ENCODE peak calls at places on chromosome X, in seven cellular contexts. H is lung, I is AG09309, Q is A549, R is fibroblast of lung, S is PC-3, C is upper lobe of left lung. A is an unnamed sample.
A peak's percentile ranks its signal among the peaks of the same experiment; 100 is the strongest.

GRCh38 chrX:136822337-136823095 is 41.8 kb upstream of the ARHGEF6 start:
- DNase-seq in H (no peak), I (no peak), Q (no peak), R (peak; percentile 26), S (peak; percentile 16), C (no peak), A (peak; percentile 91)

GRCh38 chrX:136766785-136767103 is 14.0 kb downstream of the ARHGEF6 start:
- DNase-seq in H (no peak), I (no peak), Q (no peak), R (no peak), S (no peak), C (no peak), A (no peak)

GRCh38 chrX:17377795-17378194 is 2.8 kb downstream of the NHS start:
- DNase-seq in H (no peak), I (no peak), Q (no peak), R (no peak), S (no peak), C (no peak), A (no peak)

GRCh38 chrX:20681691-20682090 is 415.0 kb upstream of the RPS6KA3 start:
- DNase-seq in H (no peak), I (no peak), Q (no peak), R (no peak), S (no peak), C (no peak), A (no peak)

GRCh38 chrX:136608295-136608933 is 39.5 kb upstream of the CD40LG start:
- DNase-seq in H (no peak), I (no peak), Q (no peak), R (peak; percentile 11), S (peak; percentile 57), C (no peak), A (peak; percentile 20)

GRCh38 chrX:40094900-40095587 is 2.7 kb downstream of the BCOR start:
- DNase-seq in H (no peak), I (no peak), Q (no peak), R (no peak), S (peak; percentile 32), C (no peak), A (peak; percentile 45)

GRCh38 chrX:41105005-41105404 is 19.8 kb downstream of the USP9X start:
- DNase-seq in H (no peak), I (no peak), Q (no peak), R (no peak), S (no peak), C (no peak), A (no peak)

GRCh38 chrX:74286950-74287349 is 17.0 kb upstream of the ZCCHC13 start:
- DNase-seq in H (no peak), I (peak; percentile 16), Q (no peak), R (peak; percentile 80), S (peak; percentile 74), C (no peak), A (peak; percentile 42)

GRCh38 chrX:22399793-22400192 is 127.1 kb downstream of the CBLL2 start:
- DNase-seq in H (no peak), I (no peak), Q (no peak), R (peak; percentile 38), S (peak; percentile 33), C (no peak), A (no peak)

GRCh38 chrX:134374294-134374693 is 85.7 kb upstream of the HPRT1 start:
- DNase-seq in H (no peak), I (no peak), Q (no peak), R (no peak), S (peak; percentile 36), C (no peak), A (peak; percentile 14)

GRCh38 chrX:40182615-40183014 is 84.9 kb upstream of the BCOR start:
- DNase-seq in H (no peak), I (no peak), Q (no peak), R (no peak), S (no peak), C (no peak), A (no peak)

GRCh38 chrX:76172325-76172887 is 456 bp upstream of the PBDC1 start:
- DNase-seq in H (no peak), I (no peak), Q (no peak), R (no peak), S (no peak), C (no peak), A (no peak)

GRCh38 chrX:53729756-53730155 is 43.2 kb upstream of the HUWE1 start:
- DNase-seq in H (no peak), I (no peak), Q (no peak), R (no peak), S (no peak), C (no peak), A (peak; percentile 12)

GRCh38 chrX:144896323-144896722 is 351.0 kb upstream of the SPANXN1 start:
- DNase-seq in H (no peak), I (no peak), Q (no peak), R (no peak), S (peak; percentile 30), C (no peak), A (peak; percentile 9)

GRCh38 chrX:29397506-29397905 is 810.3 kb downstream of the IL1RAPL1 start:
- DNase-seq in H (no peak), I (no peak), Q (no peak), R (peak; percentile 49), S (no peak), C (no peak), A (peak; percentile 36)

GRCh38 chrX:129585691-129586090 is 45.6 kb downstream of the OCRL start:
- DNase-seq in H (no peak), I (no peak), Q (no peak), R (peak; percentile 21), S (no peak), C (no peak), A (peak; percentile 60)

GRCh38 chrX:11138498-11139390 is 27.6 kb downstream of the HCCS start:
- DNase-seq in H (no peak), I (no peak), Q (no peak), R (no peak), S (no peak), C (peak; percentile 63), A (no peak)

GRCh38 chrX:48904626-48905025 is 6.8 kb downstream of the SLC35A2 start:
- DNase-seq in H (no peak), I (no peak), Q (no peak), R (no peak), S (no peak), C (no peak), A (no peak)

GRCh38 chrX:154729439-154729838 is 21.4 kb downstream of the GAB3 start:
- DNase-seq in H (no peak), I (no peak), Q (no peak), R (no peak), S (no peak), C (no peak), A (no peak)

GRCh38 chrX:76014321-76014720 is 158.5 kb upstream of the PBDC1 start:
- DNase-seq in H (no peak), I (no peak), Q (no peak), R (no peak), S (no peak), C (no peak), A (no peak)

GRCh38 chrX:123846598-123847038 is 13.2 kb upstream of the XIAP start:
- DNase-seq in H (no peak), I (peak; percentile 70), Q (no peak), R (peak; percentile 61), S (peak; percentile 80), C (no peak), A (peak; percentile 93)

GRCh38 chrX:134246282-134246681 is 9.3 kb downstream of the CCDC160 start:
- DNase-seq in H (no peak), I (no peak), Q (no peak), R (peak; percentile 48), S (peak; percentile 34), C (no peak), A (no peak)

DNA sequence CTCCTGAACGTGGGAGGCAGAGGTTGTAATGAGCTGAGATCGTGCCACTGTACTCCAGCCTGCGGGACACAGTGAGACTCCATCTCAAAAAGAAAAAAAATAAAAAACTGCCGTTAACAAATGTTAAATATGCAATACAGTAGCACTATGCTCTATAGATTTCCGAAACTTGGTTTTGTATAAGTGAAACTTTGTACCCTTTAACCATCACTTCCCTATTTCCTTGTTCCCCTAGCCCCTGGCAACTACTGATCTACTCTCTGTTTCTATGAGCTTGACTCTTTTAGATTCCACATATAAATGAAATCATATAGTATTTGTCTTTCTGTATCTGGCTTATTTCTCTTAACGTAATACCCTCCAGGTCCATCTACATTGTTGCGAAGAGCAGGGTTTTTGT is 74.1 kb downstream of the TAB3 start:
- DNase-seq in H (no peak), I (no peak), Q (no peak), R (no peak), S (no peak), C (no peak), A (no peak)
- H3K4me3 ChIP-seq in H (no peak overlapping the region), I (no peak overlapping the region), Q (no peak overlapping the region), R (no peak overlapping the region), S (no peak overlapping the region), C (no peak overlapping the region), A (no peak overlapping the region)

GRCh38 chrX:115989686-115990085 is 180.9 kb upstream of the AGTR2 start:
- DNase-seq in H (no peak), I (no peak), Q (no peak), R (no peak), S (no peak), C (no peak), A (no peak)
- H3K4me3 ChIP-seq in H (no peak overlapping the region), I (no peak overlapping the region), Q (no peak overlapping the region), R (no peak overlapping the region), S (no peak overlapping the region), C (no peak overlapping the region), A (no peak overlapping the region)

GRCh38 chrX:103175944-103176753 is 38.8 kb upstream of the BEX4 start:
- DNase-seq in H (peak; percentile 51), I (no peak), Q (peak; percentile 37), R (peak; percentile 51), S (peak; percentile 76), C (no peak), A (peak; percentile 43)
- H3K4me3 ChIP-seq in H (no peak overlapping the region), I (peak overlapping the region; percentile 25), Q (peak overlapping the region; percentile 34), R (peak overlapping the region; percentile 34), S (peak overlapping the region; percentile 66), C (no peak overlapping the region), A (no peak overlapping the region)

GRCh38 chrX:25012433-25012735 is 3.4 kb downstream of the ARX start:
- DNase-seq in H (no peak), I (no peak), Q (no peak), R (no peak), S (no peak), C (peak; percentile 53), A (no peak)
- H3K4me3 ChIP-seq in H (no peak overlapping the region), I (no peak overlapping the region), Q (peak overlapping the region; percentile 74), R (no peak overlapping the region), S (no peak overlapping the region), C (no peak overlapping the region), A (no peak overlapping the region)

GRCh38 chrX:25001808-25002657 is 13.7 kb downstream of the ARX start:
- DNase-seq in H (no peak), I (no peak), Q (no peak), R (no peak), S (no peak), C (peak; percentile 46), A (no peak)

GRCh38 chrX:25002658-25003015 is 13.1 kb downstream of the ARX start:
- DNase-seq in H (no peak), I (no peak), Q (no peak), R (no peak), S (no peak), C (no peak), A (no peak)

GRCh38 chrX:25004485-25005032 is 11.2 kb downstream of the ARX start:
- DNase-seq in H (no peak), I (no peak), Q (no peak), R (no peak), S (no peak), C (peak; percentile 63), A (no peak)

GRCh38 chrX:25004040-25004439 is 11.7 kb downstream of the ARX start:
- DNase-seq in H (no peak), I (no peak), Q (no peak), R (no peak), S (no peak), C (no peak), A (no peak)

GRCh38 chrX:25003066-25003849 is 12.5 kb downstream of the ARX start:
- DNase-seq in H (no peak), I (no peak), Q (no peak), R (no peak), S (no peak), C (peak; percentile 32), A (no peak)
- H3K4me3 ChIP-seq in H (peak overlapping the region; percentile 36), I (no peak overlapping the region), Q (no peak overlapping the region), R (peak overlapping the region; percentile 8), S (no peak overlapping the region), C (no peak overlapping the region), A (peak overlapping the region; percentile 48)